ENCODE peak calls at places on chromosomes 4 and X, in eight cellular contexts. Z, N, C, X, F, I, O and L are unnamed samples.

GRCh38 chrX:154140206-154140605 is 3.8 kb upstream of the OPN1LW start:
- DNase-seq in Z (no peak), N (no peak), C (no peak), X (no peak), F (no peak), I (no peak), O (no peak), L (no peak)

GRCh38 chrX:150984164-150984824 is 1.2 kb downstream of the HMGB3 start:
- DNase-seq in Z (no peak), N (no peak), C (no peak), X (no peak), F (no peak), I (no peak), O (no peak), L (no peak)

GRCh38 chr4:169485791-169486742 is 126.3 kb downstream of the NEK1 start:
- DNase-seq in Z (peak; percentile 51), N (no peak), C (peak; percentile 37), X (no peak), F (peak; percentile 51), I (peak; percentile 13), O (peak; percentile 16), L (no peak)

GRCh38 chr4:101065346-101065745 is 282.0 kb downstream of the PPP3CA start:
- DNase-seq in Z (no peak), N (no peak), C (no peak), X (no peak), F (no peak), I (no peak), O (no peak), L (no peak)

GRCh38 chrX:44043496-44043895 is 70.3 kb upstream of the NDP start:
- DNase-seq in Z (no peak), N (no peak), C (no peak), X (no peak), F (no peak), I (no peak), O (no peak), L (no peak)

GRCh38 chr4:102751964-102752363 is 8.8 kb downstream of the MANBA start:
- DNase-seq in Z (no peak), N (no peak), C (no peak), X (no peak), F (no peak), I (no peak), O (no peak), L (no peak)

GRCh38 chrX:103779156-103779555 is 2.5 kb downstream of the PLP1 start:
- DNase-seq in Z (no peak), N (no peak), C (no peak), X (peak; percentile 8), F (no peak), I (no peak), O (no peak), L (no peak)

GRCh38 chr4:120228086-120228485 is 161.4 kb upstream of the MAD2L1 start:
- DNase-seq in Z (no peak), N (no peak), C (no peak), X (no peak), F (no peak), I (no peak), O (no peak), L (no peak)

GRCh38 chr4:68594678-68595077 is 18.6 kb upstream of the UGT2B17 start:
- DNase-seq in Z (no peak), N (no peak), C (no peak), X (no peak), F (no peak), I (no peak), O (no peak), L (no peak)

GRCh38 chr4:113636877-113637276 is 124.7 kb downstream of the CAMK2D start:
- DNase-seq in Z (peak; percentile 43), N (no peak), C (no peak), X (no peak), F (no peak), I (no peak), O (no peak), L (no peak)

GRCh38 chr4:8847764-8848163 is 23.9 kb downstream of the HMX1 start:
- DNase-seq in Z (peak; percentile 39), N (no peak), C (no peak), X (peak; percentile 26), F (no peak), I (no peak), O (no peak), L (no peak)

GRCh38 chr4:40547446-40548132 is 82.1 kb downstream of the RBM47 start:
- DNase-seq in Z (no peak), N (no peak), C (no peak), X (no peak), F (no peak), I (no peak), O (no peak), L (no peak)

GRCh38 chr4:21470531-21470930 is 478.0 kb downstream of the KCNIP4 start:
- DNase-seq in Z (no peak), N (no peak), C (no peak), X (no peak), F (no peak), I (no peak), O (no peak), L (no peak)

GRCh38 chr4:155953151-155954117 is at the start of gene CTSO:
- DNase-seq in Z (peak; percentile 65), N (peak; percentile 56), C (peak; percentile 61), X (peak; percentile 68), F (peak; percentile 93), I (peak; percentile 65), O (peak; percentile 61), L (peak; percentile 39)

GRCh38 chr4:6208416-6208815 is 8.1 kb upstream of the JAKMIP1 start:
- DNase-seq in Z (no peak), N (no peak), C (no peak), X (no peak), F (no peak), I (no peak), O (no peak), L (no peak)

GRCh38 chr4:188767496-188767895 is 628.3 kb downstream of the TRIML1 start:
- DNase-seq in Z (no peak), N (no peak), C (no peak), X (no peak), F (no peak), I (no peak), O (no peak), L (no peak)

GRCh38 chr4:146095091-146095690 is 80.3 kb upstream of the LSM6 start:
- DNase-seq in Z (peak; percentile 29), N (no peak), C (peak; percentile 18), X (no peak), F (peak; percentile 78), I (peak; percentile 57), O (peak; percentile 19), L (no peak)

GRCh38 chrX:48918644-48919340 is at the start of gene PIM2:
- DNase-seq in Z (peak; percentile 80), N (peak; percentile 84), C (peak; percentile 96), X (peak; percentile 95), F (peak; percentile 81), I (peak; percentile 18), O (peak; percentile 76), L (peak; percentile 88)

GRCh38 chr4:16034010-16034829 is 49.6 kb downstream of the PROM1 start:
- DNase-seq in Z (no peak), N (no peak), C (no peak), X (no peak), F (no peak), I (peak; percentile 29), O (no peak), L (no peak)

GRCh38 chrX:3532571-3532970 is 180.9 kb downstream of the PRKX start:
- DNase-seq in Z (no peak), N (no peak), C (no peak), X (no peak), F (no peak), I (no peak), O (no peak), L (no peak)

GRCh38 chr4:82905205-82905604 is 4.7 kb downstream of the THAP9 start:
- DNase-seq in Z (no peak), N (no peak), C (no peak), X (no peak), F (no peak), I (no peak), O (no peak), L (peak; percentile 4)

GRCh38 chr4:138392751-138393308 is 150.7 kb upstream of the SLC7A11 start:
- DNase-seq in Z (no peak), N (no peak), C (no peak), X (no peak), F (no peak), I (no peak), O (no peak), L (no peak)

GRCh38 chr4:183905081-183905592 is at the start of gene STOX2:
- DNase-seq in Z (peak; percentile 53), N (no peak), C (peak; percentile 49), X (peak; percentile 84), F (peak; percentile 47), I (no peak), O (peak; percentile 2), L (no peak)

GRCh38 chr4:54082168-54082567 is 17.8 kb upstream of the CHIC2 start:
- DNase-seq in Z (peak; percentile 78), N (no peak), C (no peak), X (no peak), F (no peak), I (peak; percentile 79), O (no peak), L (no peak)

GRCh38 chrX:30275498-30275897 is 28.6 kb downstream of the MAGEB1 start:
- DNase-seq in Z (no peak), N (no peak), C (no peak), X (no peak), F (peak; percentile 8), I (no peak), O (no peak), L (no peak)

GRCh38 chr4:25769251-25769650 is 93.5 kb downstream of the SEL1L3 start:
- DNase-seq in Z (no peak), N (no peak), C (no peak), X (no peak), F (no peak), I (no peak), O (no peak), L (no peak)

GRCh38 chr4:141435446-141436225 is 200.7 kb upstream of the IL15 start:
- DNase-seq in Z (no peak), N (no peak), C (no peak), X (no peak), F (no peak), I (no peak), O (no peak), L (no peak)

GRCh38 chr4:67556426-67556825 is 2.1 kb upstream of the STAP1 start:
- DNase-seq in Z (no peak), N (no peak), C (no peak), X (no peak), F (no peak), I (no peak), O (no peak), L (no peak)

GRCh38 chr4:140065393-140065792 is 88.6 kb downstream of the MAML3 start:
- DNase-seq in Z (no peak), N (no peak), C (no peak), X (no peak), F (no peak), I (no peak), O (no peak), L (no peak)

GRCh38 chr4:38132140-38132673 is 172.0 kb downstream of the PTTG2 start:
- DNase-seq in Z (no peak), N (peak; percentile 33), C (no peak), X (no peak), F (peak; percentile 78), I (peak; percentile 63), O (peak; percentile 52), L (peak; percentile 61)

GRCh38 chr4:24765331-24765990 is 29.9 kb upstream of the SOD3 start:
- DNase-seq in Z (no peak), N (no peak), C (no peak), X (no peak), F (no peak), I (no peak), O (no peak), L (no peak)

GRCh38 chrX:20913760-20914159 is 460.5 kb upstream of the CNKSR2 start:
- DNase-seq in Z (peak; percentile 3), N (no peak), C (no peak), X (peak; percentile 27), F (no peak), I (no peak), O (no peak), L (no peak)